ENCODE peak calls at places on chromosomes 11 and 22, in seven cellular contexts. F, R, W, L, A, U and Y are unnamed samples.

GRCh38 chr11:122232985-122233384 is 117.0 kb upstream of the BLID start:
- DNase-seq in F (no peak), R (no peak), W (no peak), L (no peak), A (peak; percentile 52), U (no peak), Y (no peak)

GRCh38 chr11:107562647-107563208 is 2.8 kb downstream of the ALKBH8 start:
- DNase-seq in F (no peak), R (no peak), W (no peak), L (no peak), A (peak; percentile 41), U (no peak), Y (no peak)

GRCh38 chr11:57560146-57560545 is 7.3 kb downstream of the UBE2L6 start:
- DNase-seq in F (no peak), R (no peak), W (no peak), L (no peak), A (no peak), U (no peak), Y (no peak)

GRCh38 chr11:109796253-109796652 is 296.9 kb upstream of the ZC3H12C start:
- DNase-seq in F (no peak), R (no peak), W (no peak), L (no peak), A (no peak), U (no peak), Y (no peak)

GRCh38 chr22:38345782-38346181 is 28.5 kb upstream of the CSNK1E start:
- DNase-seq in F (no peak), R (no peak), W (no peak), L (no peak), A (no peak), U (no peak), Y (no peak)

GRCh38 chr11:68213555-68214172 is 568 bp upstream of the KMT5B start:
- DNase-seq in F (peak; percentile 97), R (peak; percentile 71), W (peak; percentile 81), L (peak; percentile 95), A (peak; percentile 94), U (peak; percentile 70), Y (peak; percentile 86)

GRCh38 chr11:2122222-2122906 is 16.8 kb downstream of the IGF2 start:
- DNase-seq in F (no peak), R (no peak), W (no peak), L (peak; percentile 45), A (no peak), U (no peak), Y (no peak)

GRCh38 chr22:19879651-19879995 is 24.9 kb upstream of the GNB1L start:
- DNase-seq in F (no peak), R (no peak), W (peak; percentile 14), L (no peak), A (no peak), U (no peak), Y (no peak)

GRCh38 chr11:44713022-44713421 is 13.7 kb upstream of the TSPAN18 start:
- DNase-seq in F (no peak), R (no peak), W (no peak), L (no peak), A (no peak), U (no peak), Y (no peak)

GRCh38 chr22:30362632-30363281 is 6.0 kb downstream of the CCDC157 start:
- DNase-seq in F (no peak), R (no peak), W (no peak), L (no peak), A (no peak), U (no peak), Y (no peak)

GRCh38 chr11:8232414-8232813 is 31.3 kb downstream of the LMO1 start:
- DNase-seq in F (no peak), R (no peak), W (no peak), L (no peak), A (no peak), U (no peak), Y (no peak)

GRCh38 chr11:114036156-114036811 is 23.2 kb upstream of the ZBTB16 start:
- DNase-seq in F (peak; percentile 24), R (no peak), W (no peak), L (peak; percentile 94), A (peak; percentile 73), U (peak; percentile 26), Y (no peak)

GRCh38 chr11:74100735-74101134 is 70.1 kb downstream of the C2CD3 start:
- DNase-seq in F (no peak), R (no peak), W (no peak), L (no peak), A (no peak), U (no peak), Y (no peak)

GRCh38 chr11:34860034-34860433 is 56.1 kb downstream of the APIP start:
- DNase-seq in F (no peak), R (no peak), W (no peak), L (no peak), A (peak; percentile 52), U (no peak), Y (no peak)

GRCh38 chr11:114026355-114026754 is 33.2 kb upstream of the ZBTB16 start:
- DNase-seq in F (peak; percentile 18), R (no peak), W (no peak), L (no peak), A (no peak), U (no peak), Y (no peak)

GRCh38 chr22:37328017-37328416 is 45.7 kb downstream of the CYTH4 start:
- DNase-seq in F (no peak), R (no peak), W (no peak), L (no peak), A (peak; percentile 39), U (no peak), Y (no peak)

GRCh38 chr11:14413307-14414072 is 54.5 kb upstream of the RRAS2 start:
- DNase-seq in F (peak; percentile 6), R (no peak), W (no peak), L (peak; percentile 71), A (peak; percentile 80), U (no peak), Y (no peak)

GRCh38 chr11:126607374-126607773 is 251.9 kb downstream of the ST3GAL4 start:
- DNase-seq in F (peak; percentile 33), R (peak; percentile 22), W (peak; percentile 23), L (peak; percentile 75), A (peak; percentile 68), U (no peak), Y (no peak)

GRCh38 chr11:117144477-117145392 is 648 bp downstream of the PAFAH1B2 start:
- DNase-seq in F (peak; percentile 68), R (no peak), W (peak; percentile 46), L (peak; percentile 86), A (peak; percentile 70), U (no peak), Y (peak; percentile 39)

GRCh38 chr22:48867891-48868290 is 959.8 kb downstream of the BRD1 start:
- DNase-seq in F (no peak), R (no peak), W (no peak), L (no peak), A (no peak), U (no peak), Y (no peak)

GRCh38 chr11:109426442-109426841 is 4.5 kb downstream of the C11orf87 start:
- DNase-seq in F (no peak), R (no peak), W (no peak), L (no peak), A (no peak), U (no peak), Y (no peak)

GRCh38 chr11:7654094-7654742 is 19.1 kb downstream of the CYB5R2 start:
- DNase-seq in F (no peak), R (no peak), W (no peak), L (no peak), A (no peak), U (no peak), Y (no peak)

GRCh38 chr11:119782021-119782420 is 53.0 kb upstream of the NECTIN1 start:
- DNase-seq in F (no peak), R (no peak), W (no peak), L (no peak), A (no peak), U (no peak), Y (no peak)

GRCh38 chr11:110295487-110296225 is 758 bp downstream of the RDX start:
- DNase-seq in F (peak; percentile 90), R (no peak), W (peak; percentile 62), L (peak; percentile 84), A (peak; percentile 63), U (peak; percentile 24), Y (peak; percentile 74)

GRCh38 chr11:38598413-38598812 is 2000.4 kb upstream of the RAG2 start:
- DNase-seq in F (no peak), R (no peak), W (no peak), L (no peak), A (no peak), U (no peak), Y (no peak)

GRCh38 chr22:42747701-42748513 is 27.2 kb upstream of the A4GALT start:
- DNase-seq in F (peak; percentile 47), R (peak; percentile 73), W (no peak), L (peak; percentile 76), A (peak; percentile 58), U (no peak), Y (no peak)

GRCh38 chr22:46021577-46021976 is 44.6 kb upstream of the WNT7B start:
- DNase-seq in F (no peak), R (no peak), W (no peak), L (peak; percentile 12), A (no peak), U (no peak), Y (no peak)

GRCh38 chr11:14905104-14906033 is 13.3 kb upstream of the CYP2R1 start:
- DNase-seq in F (peak; percentile 90), R (no peak), W (peak; percentile 47), L (peak; percentile 71), A (no peak), U (peak; percentile 53), Y (peak; percentile 44)

GRCh38 chr11:73147771-73148681 is 5.9 kb upstream of the FCHSD2 start:
- DNase-seq in F (peak; percentile 64), R (no peak), W (no peak), L (peak; percentile 87), A (no peak), U (no peak), Y (no peak)

GRCh38 chr11:7533199-7534029 is 19.6 kb downstream of the PPFIBP2 start:
- DNase-seq in F (no peak), R (no peak), W (no peak), L (no peak), A (no peak), U (no peak), Y (no peak)

GRCh38 chr22:40216041-40216756 is 38.5 kb downstream of the TNRC6B start:
- DNase-seq in F (peak; percentile 72), R (no peak), W (no peak), L (no peak), A (no peak), U (no peak), Y (peak; percentile 30)

GRCh38 chr11:74462009-74462408 is 5.3 kb downstream of the KCNE3 start:
- DNase-seq in F (no peak), R (no peak), W (no peak), L (peak; percentile 92), A (no peak), U (no peak), Y (no peak)

GRCh38 chr22:37480387-37481346 is 5.5 kb downstream of the MFNG start:
- DNase-seq in F (no peak), R (no peak), W (no peak), L (peak; percentile 18), A (no peak), U (no peak), Y (no peak)

GRCh38 chr11:107999759-108000455 is 8.8 kb upstream of the CUL5 start:
- DNase-seq in F (peak; percentile 63), R (no peak), W (peak; percentile 47), L (no peak), A (peak; percentile 36), U (no peak), Y (peak; percentile 37)

GRCh38 chr22:45915151-45915550 is 61.8 kb downstream of the WNT7B start:
- DNase-seq in F (no peak), R (no peak), W (no peak), L (peak; percentile 9), A (no peak), U (no peak), Y (no peak)

GRCh38 chr11:19876750-19877149 is 164.1 kb downstream of the NAV2 start:
- DNase-seq in F (no peak), R (no peak), W (no peak), L (no peak), A (no peak), U (no peak), Y (no peak)